ENCODE peak calls at places on chromosomes 7 and 10, in ten cellular contexts. P, Y, W, B, G, A, Z, K, O and H are unnamed samples.

GRCh38 chr10:16950686-16951681 is 133.8 kb upstream of the RSU1 start:
- DNase-seq in P (no peak), Y (peak), W (no peak), B (no peak), G (peak), A (peak), Z (peak), K (peak), O (peak), H (peak)

GRCh38 chr10:49301302-49301701 is 2.3 kb downstream of the C10orf71 start:
- DNase-seq in P (no peak), Y (no peak), W (no peak), B (no peak), G (no peak), A (no peak), Z (no peak), K (no peak), O (no peak), H (no peak)

GRCh38 chr10:123800299-123800698 is 91.3 kb downstream of the CPXM2 start:
- DNase-seq in P (no peak), Y (no peak), W (no peak), B (no peak), G (no peak), A (no peak), Z (no peak), K (no peak), O (peak), H (no peak)

GRCh38 chr10:126955934-126956711 is 50.9 kb downstream of the DOCK1 start:
- DNase-seq in P (no peak), Y (no peak), W (no peak), B (no peak), G (no peak), A (no peak), Z (no peak), K (no peak), O (no peak), H (peak)

GRCh38 chr10:13352519-13352918 is 4.4 kb upstream of the SEPHS1 start:
- DNase-seq in P (no peak), Y (no peak), W (no peak), B (no peak), G (no peak), A (no peak), Z (no peak), K (no peak), O (peak), H (no peak)

GRCh38 chr7:21902240-21902639 is 43.5 kb downstream of the CDCA7L start:
- DNase-seq in P (no peak), Y (no peak), W (no peak), B (no peak), G (no peak), A (no peak), Z (no peak), K (no peak), O (no peak), H (no peak)

GRCh38 chr10:86795353-86795752 is 38.9 kb downstream of the BMPR1A start:
- DNase-seq in P (no peak), Y (no peak), W (no peak), B (no peak), G (no peak), A (no peak), Z (peak), K (peak), O (peak), H (peak)

GRCh38 chr10:58023341-58024073 is 244.2 kb downstream of the IPMK start:
- DNase-seq in P (no peak), Y (no peak), W (no peak), B (no peak), G (no peak), A (peak), Z (no peak), K (no peak), O (no peak), H (no peak)

GRCh38 chr10:91162495-91163268 is 57.8 kb upstream of the PCGF5 start:
- DNase-seq in P (peak), Y (peak), W (peak), B (peak), G (peak), A (peak), Z (no peak), K (no peak), O (peak), H (peak)

GRCh38 chr10:112136816-112137215 is 46.7 kb downstream of the GPAM start:
- DNase-seq in P (no peak), Y (no peak), W (no peak), B (no peak), G (no peak), A (no peak), Z (no peak), K (no peak), O (no peak), H (no peak)

GRCh38 chr7:70177166-70177565 is 578.9 kb downstream of the AUTS2 start:
- DNase-seq in P (no peak), Y (no peak), W (no peak), B (no peak), G (peak), A (no peak), Z (no peak), K (no peak), O (no peak), H (no peak)

GRCh38 chr7:103524042-103524907 is 78.3 kb upstream of the SLC26A5 start:
- DNase-seq in P (no peak), Y (no peak), W (no peak), B (no peak), G (no peak), A (no peak), Z (peak), K (peak), O (peak), H (peak)

GRCh38 chr7:82430518-82431465 is 12.8 kb downstream of the CACNA2D1 start:
- DNase-seq in P (no peak), Y (no peak), W (no peak), B (no peak), G (no peak), A (no peak), Z (no peak), K (no peak), O (no peak), H (no peak)

GRCh38 chr10:3782456-3783312 is 2.3 kb downstream of the KLF6 start:
- DNase-seq in P (peak), Y (peak), W (peak), B (peak), G (peak), A (peak), Z (no peak), K (no peak), O (peak), H (peak)

GRCh38 chr10:117499248-117500105 is 43.1 kb upstream of the EMX2 start:
- DNase-seq in P (no peak), Y (no peak), W (no peak), B (no peak), G (no peak), A (no peak), Z (no peak), K (no peak), O (no peak), H (no peak)

GRCh38 chr7:147509052-147509480 is 1081.5 kb upstream of the C7orf33 start:
- DNase-seq in P (no peak), Y (no peak), W (no peak), B (no peak), G (no peak), A (no peak), Z (no peak), K (no peak), O (no peak), H (peak)

GRCh38 chr7:108581655-108582491 is 12.2 kb downstream of the DNAJB9 start:
- DNase-seq in P (no peak), Y (no peak), W (no peak), B (no peak), G (no peak), A (no peak), Z (no peak), K (peak), O (peak), H (no peak)

GRCh38 chr10:137031-137430 is 1.8 kb downstream of the ZMYND11 start:
- DNase-seq in P (no peak), Y (peak), W (no peak), B (no peak), G (peak), A (peak), Z (no peak), K (no peak), O (peak), H (peak)

GRCh38 chr7:47253650-47254080 is 328.2 kb downstream of the TNS3 start:
- DNase-seq in P (peak), Y (no peak), W (no peak), B (peak), G (no peak), A (peak), Z (peak), K (peak), O (peak), H (peak)

GRCh38 chr10:72353028-72353962 is 1.4 kb downstream of the DNAJB12 start:
- DNase-seq in P (no peak), Y (no peak), W (no peak), B (no peak), G (no peak), A (no peak), Z (no peak), K (no peak), O (peak), H (peak)

GRCh38 chr7:32591938-32592337 is 96.6 kb downstream of the AVL9 start:
- DNase-seq in P (no peak), Y (no peak), W (no peak), B (no peak), G (no peak), A (no peak), Z (no peak), K (no peak), O (no peak), H (no peak)

GRCh38 chr10:115818015-115818414 is 455.0 kb downstream of the GFRA1 start:
- DNase-seq in P (no peak), Y (no peak), W (no peak), B (no peak), G (no peak), A (no peak), Z (no peak), K (no peak), O (no peak), H (no peak)

GRCh38 chr10:14658331-14659122 is 116.2 kb downstream of the FAM107B start:
- DNase-seq in P (no peak), Y (no peak), W (no peak), B (no peak), G (no peak), A (peak), Z (no peak), K (no peak), O (no peak), H (no peak)

GRCh38 chr7:46068159-46068558 is 147.1 kb upstream of the IGFBP3 start:
- DNase-seq in P (no peak), Y (no peak), W (no peak), B (no peak), G (no peak), A (no peak), Z (no peak), K (no peak), O (no peak), H (no peak)

GRCh38 chr7:92717601-92717981 is 118.8 kb downstream of the CDK6 start:
- DNase-seq in P (no peak), Y (no peak), W (no peak), B (no peak), G (no peak), A (no peak), Z (no peak), K (no peak), O (no peak), H (no peak)

GRCh38 chr10:128861018-128861565 is 605.9 kb upstream of the MGMT start:
- DNase-seq in P (no peak), Y (no peak), W (peak), B (no peak), G (no peak), A (peak), Z (no peak), K (no peak), O (no peak), H (no peak)

GRCh38 chr10:38003026-38003425 is 7.4 kb upstream of the ZNF33A start:
- DNase-seq in P (no peak), Y (no peak), W (no peak), B (no peak), G (no peak), A (no peak), Z (no peak), K (no peak), O (no peak), H (no peak)

GRCh38 chr7:129949292-129950133 is 3.2 kb downstream of the UBE2H start:
- DNase-seq in P (no peak), Y (peak), W (peak), B (peak), G (no peak), A (peak), Z (peak), K (peak), O (peak), H (peak)

GRCh38 chr7:50391386-50391785 is 58.8 kb downstream of the FIGNL1 start:
- DNase-seq in P (no peak), Y (no peak), W (no peak), B (no peak), G (no peak), A (no peak), Z (no peak), K (no peak), O (peak), H (no peak)

GRCh38 chr7:119665791-119666190 is 607.2 kb upstream of the KCND2 start:
- DNase-seq in P (no peak), Y (no peak), W (no peak), B (no peak), G (no peak), A (no peak), Z (no peak), K (no peak), O (no peak), H (no peak)

GRCh38 chr10:44339218-44339617 is 45.7 kb downstream of the CXCL12 start:
- DNase-seq in P (no peak), Y (no peak), W (no peak), B (no peak), G (no peak), A (no peak), Z (no peak), K (no peak), O (no peak), H (no peak)

GRCh38 chr10:109427421-109427820 is 495.9 kb downstream of the XPNPEP1 start:
- DNase-seq in P (no peak), Y (no peak), W (no peak), B (no peak), G (no peak), A (no peak), Z (no peak), K (no peak), O (no peak), H (peak)

GRCh38 chr7:32936686-32937085 is 20.6 kb upstream of the FKBP9 start:
- DNase-seq in P (no peak), Y (no peak), W (no peak), B (no peak), G (no peak), A (no peak), Z (no peak), K (no peak), O (no peak), H (no peak)

GRCh38 chr10:98172495-98172894 is 38.0 kb downstream of the R3HCC1L start:
- DNase-seq in P (no peak), Y (no peak), W (no peak), B (no peak), G (no peak), A (no peak), Z (no peak), K (no peak), O (no peak), H (no peak)
- H3K4me3 ChIP-seq in P (no peak), Y (no peak), W (no peak), B (no peak), G (no peak), A (no peak), Z (no peak), K (no peak), O (no peak), H (no peak)

GRCh38 chr7:73770860-73771665 is 993 bp upstream of the CLDN3 start:
- DNase-seq in P (no peak), Y (no peak), W (no peak), B (no peak), G (no peak), A (no peak), Z (peak), K (no peak), O (no peak), H (no peak)
- H3K4me3 ChIP-seq in P (peak), Y (no peak), W (no peak), B (no peak), G (no peak), A (no peak), Z (peak), K (peak), O (peak), H (peak)

GRCh38 chr10:102396251-102396650 is 746 bp downstream of the NFKB2 start:
- DNase-seq in P (no peak), Y (no peak), W (no peak), B (no peak), G (no peak), A (no peak), Z (no peak), K (no peak), O (no peak), H (no peak)

GRCh38 chr10:102395677-102396197 is at the start of gene NFKB2:
- DNase-seq in P (no peak), Y (no peak), W (no peak), B (no peak), G (no peak), A (no peak), Z (no peak), K (no peak), O (no peak), H (no peak)

GRCh38 chr10:102397222-102398171 is 2.0 kb downstream of the NFKB2 start:
- DNase-seq in P (no peak), Y (no peak), W (no peak), B (peak), G (no peak), A (no peak), Z (no peak), K (no peak), O (no peak), H (no peak)

GRCh38 chr10:102398172-102399020 is 2.9 kb downstream of the NFKB2 start:
- DNase-seq in P (no peak), Y (no peak), W (no peak), B (peak), G (no peak), A (no peak), Z (no peak), K (no peak), O (no peak), H (no peak)

DNA sequence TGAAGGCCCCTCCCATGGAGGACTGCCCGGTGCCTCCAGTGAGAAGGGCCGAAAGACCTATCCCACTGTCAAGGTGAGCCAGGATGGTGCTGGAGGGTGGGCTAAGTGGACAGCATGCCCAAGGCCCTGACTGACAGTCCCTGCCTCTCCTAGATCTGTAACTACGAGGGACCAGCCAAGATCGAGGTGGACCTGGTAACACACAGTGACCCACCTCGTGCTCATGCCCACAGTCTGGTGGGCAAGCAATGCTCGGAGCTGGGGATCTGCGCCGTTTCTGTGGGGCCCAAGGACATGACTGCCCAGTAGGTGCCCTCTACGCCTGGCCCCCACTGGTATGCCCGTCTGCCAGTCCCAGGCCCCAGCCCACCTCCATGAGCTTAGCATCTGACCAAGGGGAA is 1.2 kb downstream of the NFKB2 start:
- DNase-seq in P (no peak), Y (no peak), W (no peak), B (peak), G (no peak), A (no peak), Z (no peak), K (no peak), O (no peak), H (no peak)
- H3K4me3 ChIP-seq in P (no peak), Y (peak), W (no peak), B (no peak), G (no peak), A (no peak), Z (peak), K (no peak), O (no peak), H (no peak)

DNA sequence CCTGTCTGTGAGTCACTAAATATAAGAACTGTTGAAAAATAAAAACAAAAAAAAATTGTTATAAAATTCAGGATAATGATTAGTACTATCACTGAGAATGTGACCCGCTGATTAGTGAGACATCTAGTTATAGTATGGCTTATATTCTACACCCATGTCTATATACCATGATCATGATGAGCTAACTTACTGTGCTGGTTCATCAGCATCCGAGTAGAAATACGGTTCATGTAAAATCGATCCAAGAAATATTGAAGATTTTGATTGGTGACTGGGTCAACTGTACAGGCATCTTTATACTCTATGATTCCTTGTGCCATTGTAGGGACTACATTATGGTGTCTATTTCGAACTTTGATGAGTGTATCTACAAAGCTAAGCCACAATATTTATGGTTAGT is 3.7 kb downstream of the PDK4 start:
- DNase-seq in P (no peak), Y (no peak), W (no peak), B (no peak), G (no peak), A (no peak), Z (no peak), K (no peak), O (no peak), H (no peak)
- H3K4me3 ChIP-seq in P (no peak), Y (no peak), W (no peak), B (peak), G (no peak), A (no peak), Z (no peak), K (no peak), O (no peak), H (no peak)

GRCh38 chr7:155252388-155252957 is 45.2 kb upstream of the INSIG1 start:
- DNase-seq in P (no peak), Y (no peak), W (no peak), B (no peak), G (no peak), A (no peak), Z (no peak), K (no peak), O (no peak), H (no peak)

GRCh38 chr7:155252958-155253501 is 44.6 kb upstream of the INSIG1 start:
- DNase-seq in P (peak), Y (no peak), W (no peak), B (no peak), G (no peak), A (no peak), Z (no peak), K (no peak), O (no peak), H (no peak)

GRCh38 chr7:155254018-155254417 is 43.7 kb upstream of the INSIG1 start:
- DNase-seq in P (peak), Y (no peak), W (no peak), B (no peak), G (no peak), A (no peak), Z (no peak), K (no peak), O (no peak), H (no peak)

GRCh38 chr7:155255071-155255470 is 42.6 kb upstream of the INSIG1 start:
- DNase-seq in P (no peak), Y (no peak), W (no peak), B (no peak), G (no peak), A (no peak), Z (no peak), K (no peak), O (no peak), H (no peak)

DNA sequence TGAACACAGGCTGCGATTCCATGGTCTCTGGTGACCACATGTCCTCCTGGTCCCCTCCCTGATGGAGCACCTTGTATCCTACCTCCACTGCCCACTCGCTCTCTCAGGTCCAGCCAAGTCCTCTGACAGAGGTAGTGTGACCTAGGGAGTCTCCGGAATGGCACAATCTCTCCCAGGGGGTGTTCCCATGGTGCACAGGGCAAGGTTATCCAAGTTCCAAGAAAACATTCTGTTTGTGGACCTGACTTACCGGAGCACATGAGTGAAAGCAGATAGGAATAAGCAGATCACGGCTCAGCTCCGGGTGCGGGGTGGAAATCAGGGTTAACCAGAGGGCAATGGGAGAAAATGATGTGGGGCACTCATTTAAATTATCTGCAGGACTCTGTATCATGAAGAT is 45.8 kb upstream of the INSIG1 start:
- DNase-seq in P (peak), Y (no peak), W (no peak), B (no peak), G (no peak), A (no peak), Z (no peak), K (no peak), O (no peak), H (no peak)
- H3K4me3 ChIP-seq in P (no peak), Y (no peak), W (no peak), B (no peak), G (no peak), A (no peak), Z (no peak), K (no peak), O (no peak), H (no peak)